ENCODE peak calls at places on chromosomes 7 and 10, in five cellular contexts. A is heart left ventricle, X is lower leg skin, G is cardiac muscle cell, U is mesothelial cell of epicardium. D is an unnamed sample.

GRCh38 chr7:3942778-3943177 is 641.7 kb downstream of the SDK1 start:
- DNase-seq in X (no peak), G (no peak), U (no peak), A (no peak), D (no peak)

GRCh38 chr7:94145602-94146001 is 141.4 kb upstream of the BET1 start:
- DNase-seq in X (no peak), A (no peak), G (peak; percentile 29), U (no peak), D (no peak)

GRCh38 chr7:81638216-81638615 is 131.6 kb downstream of the HGF start:
- DNase-seq in A (no peak), X (no peak), U (no peak), G (peak; percentile 85), D (no peak)

GRCh38 chr10:26391701-26392695 is 46.1 kb upstream of the APBB1IP start:
- DNase-seq in A (no peak), X (no peak), G (no peak), U (no peak), D (peak; percentile 63)

GRCh38 chr10:19788075-19788686 is 28.1 kb upstream of the PLXDC2 start:
- DNase-seq in U (no peak), X (peak; percentile 40), A (no peak), G (peak; percentile 82), D (no peak)

GRCh38 chr7:55050286-55050685 is 31.5 kb downstream of the EGFR start:
- DNase-seq in X (no peak), G (no peak), A (no peak), U (no peak), D (no peak)

GRCh38 chr10:108598831-108599230 is 1324.5 kb downstream of the XPNPEP1 start:
- DNase-seq in X (no peak), U (no peak), G (no peak), A (no peak), D (no peak)

GRCh38 chr10:102619281-102619981 is 24.8 kb upstream of the TRIM8 start:
- DNase-seq in G (no peak), X (no peak), U (no peak), A (no peak), D (no peak)

GRCh38 chr10:33005322-33006282 is 47.6 kb upstream of the ITGB1 start:
- DNase-seq in X (peak; percentile 58), G (peak; percentile 97), A (peak; percentile 83), U (peak; percentile 70), D (peak; percentile 87)

GRCh38 chr10:130750441-130750840 is 561.1 kb downstream of the TCERG1L start:
- DNase-seq in A (no peak), X (no peak), U (peak; percentile 3), G (no peak), D (no peak)

GRCh38 chr10:95864906-95865813 is 42.6 kb upstream of the CC2D2B start:
- DNase-seq in G (peak; percentile 90), X (peak; percentile 50), A (no peak), U (no peak), D (no peak)

GRCh38 chr7:137546671-137547070 is 203.1 kb upstream of the PTN start:
- DNase-seq in U (no peak), G (peak; percentile 42), A (no peak), X (no peak), D (no peak)

GRCh38 chr10:73965890-73966768 is 31.8 kb upstream of the VCL start:
- DNase-seq in U (peak; percentile 50), X (peak; percentile 85), G (peak; percentile 99), A (peak; percentile 87), D (no peak)

GRCh38 chr7:20607216-20607615 is 8.3 kb upstream of the ABCB5 start:
- DNase-seq in U (no peak), X (no peak), G (no peak), A (no peak), D (no peak)

GRCh38 chr7:80752954-80753353 is 114.5 kb downstream of the CD36 start:
- DNase-seq in A (no peak), G (no peak), X (no peak), U (no peak), D (no peak)

GRCh38 chr7:151411551-151411950 is 1.7 kb upstream of the WDR86 start:
- DNase-seq in G (no peak), X (no peak), A (no peak), U (no peak), D (no peak)

GRCh38 chr10:61001731-61002122 is 57.7 kb upstream of the RHOBTB1 start:
- DNase-seq in G (no peak), U (no peak), X (no peak), A (no peak), D (no peak)

GRCh38 chr7:981793-982510 is 1.0 kb upstream of the CYP2W1 start:
- DNase-seq in X (no peak), G (no peak), A (no peak), U (no peak), D (no peak)

GRCh38 chr10:84822926-84823325 is 494.5 kb downstream of the CCSER2 start:
- DNase-seq in A (no peak), G (no peak), U (no peak), X (no peak), D (no peak)

GRCh38 chr10:4543943-4544540 is 282.0 kb upstream of the AKR1E2 start:
- DNase-seq in G (no peak), U (no peak), A (no peak), X (no peak), D (no peak)

GRCh38 chr10:22103701-22104100 is 100.2 kb upstream of the DNAJC1 start:
- DNase-seq in U (no peak), A (no peak), G (peak; percentile 30), X (no peak), D (no peak)

GRCh38 chr7:3244241-3244814 is 56.7 kb upstream of the SDK1 start:
- DNase-seq in U (no peak), A (no peak), X (no peak), G (peak; percentile 30), D (no peak)

GRCh38 chr10:93916257-93917063 is 22.7 kb downstream of the SLC35G1 start:
- DNase-seq in G (peak; percentile 65), A (no peak), X (no peak), U (no peak), D (no peak)

GRCh38 chr10:72509206-72509799 is 116.6 kb downstream of the MICU1 start:
- DNase-seq in G (no peak), X (no peak), A (no peak), U (no peak), D (no peak)

GRCh38 chr7:45543470-45543869 is 30.7 kb upstream of the ADCY1 start:
- DNase-seq in X (no peak), U (no peak), A (no peak), G (no peak), D (no peak)

GRCh38 chr10:7314068-7314646 is 96.7 kb downstream of the SFMBT2 start:
- DNase-seq in U (no peak), A (no peak), X (no peak), G (no peak), D (no peak)

GRCh38 chr7:143331179-143331825 is 15.4 kb downstream of the CLCN1 start:
- DNase-seq in X (peak; percentile 26), U (no peak), A (no peak), G (peak; percentile 80), D (no peak)

GRCh38 chr7:138886501-138886917 is 88.5 kb upstream of the ATP6V0A4 start:
- DNase-seq in A (no peak), X (peak; percentile 58), G (peak; percentile 81), U (no peak), D (no peak)

GRCh38 chr7:18666107-18666728 is 170.7 kb downstream of the HDAC9 start:
- DNase-seq in U (peak; percentile 66), G (peak; percentile 84), X (peak; percentile 79), A (peak; percentile 82), D (peak; percentile 72)

GRCh38 chr7:95730493-95731280 is 41.7 kb upstream of the DYNC1I1 start:
- DNase-seq in A (no peak), G (no peak), U (no peak), X (no peak), D (no peak)

GRCh38 chr10:120456143-120456625 is 843 bp upstream of the PLPP4 start:
- DNase-seq in X (no peak), U (no peak), A (no peak), G (no peak), D (no peak)

GRCh38 chr7:105016083-105017075 is 2.4 kb downstream of the KMT2E start:
- DNase-seq in X (no peak), U (no peak), A (no peak), G (peak; percentile 49), D (no peak)

GRCh38 chr7:29309041-29309860 is 114.7 kb downstream of the CHN2 start:
- DNase-seq in A (no peak), U (no peak), G (peak; percentile 13), X (no peak), D (no peak)
- TF ChIP-seq CTCF in A (no peak), U (no peak), G (peak; percentile 33), X (no peak), D (no peak)

GRCh38 chr10:78260675-78261074 is 227.0 kb downstream of the RPS24 start:
- DNase-seq in X (no peak), G (no peak), A (no peak), U (no peak), D (no peak)

GRCh38 chr10:78255796-78256638 is 222.4 kb downstream of the RPS24 start:
- DNase-seq in X (peak; percentile 67), U (no peak), G (peak; percentile 96), A (no peak), D (peak; percentile 91)

GRCh38 chr10:78259394-78259793 is 225.7 kb downstream of the RPS24 start:
- DNase-seq in X (no peak), G (no peak), U (no peak), A (no peak), D (peak; percentile 78)

GRCh38 chr10:78260141-78260540 is 226.5 kb downstream of the RPS24 start:
- DNase-seq in A (no peak), U (no peak), G (peak; percentile 68), X (no peak), D (no peak)

GRCh38 chr10:78258303-78259030 is 224.8 kb downstream of the RPS24 start:
- DNase-seq in U (no peak), G (no peak), X (no peak), A (no peak), D (no peak)
- TF ChIP-seq CTCF in U (no peak), G (no peak), X (no peak), A (no peak), D (no peak)

DNA sequence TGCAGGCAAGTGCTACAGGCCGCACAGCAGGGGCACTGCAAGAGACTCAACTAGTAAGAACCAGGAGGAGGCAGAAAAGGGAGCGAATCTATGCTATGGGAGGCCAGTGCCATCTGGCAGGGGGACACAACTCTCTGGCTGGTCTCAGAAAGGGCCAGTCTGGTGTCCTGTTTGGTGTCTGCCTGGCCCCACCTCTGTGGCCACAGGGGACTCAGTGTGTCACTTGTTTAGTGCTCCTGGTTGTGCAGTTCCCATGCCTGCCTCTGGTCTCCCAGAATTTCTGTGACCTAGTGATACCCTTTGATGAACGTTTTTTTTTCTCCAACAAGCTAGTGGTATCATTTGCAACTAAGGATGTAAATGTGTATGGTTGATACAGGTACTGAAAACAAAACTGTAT is 59.2 kb upstream of the JCAD start:
- DNase-seq in X (no peak), A (no peak), U (no peak), G (no peak), D (no peak)
- TF ChIP-seq CTCF in X (no peak), A (no peak), U (no peak), G (no peak), D (no peak)

DNA sequence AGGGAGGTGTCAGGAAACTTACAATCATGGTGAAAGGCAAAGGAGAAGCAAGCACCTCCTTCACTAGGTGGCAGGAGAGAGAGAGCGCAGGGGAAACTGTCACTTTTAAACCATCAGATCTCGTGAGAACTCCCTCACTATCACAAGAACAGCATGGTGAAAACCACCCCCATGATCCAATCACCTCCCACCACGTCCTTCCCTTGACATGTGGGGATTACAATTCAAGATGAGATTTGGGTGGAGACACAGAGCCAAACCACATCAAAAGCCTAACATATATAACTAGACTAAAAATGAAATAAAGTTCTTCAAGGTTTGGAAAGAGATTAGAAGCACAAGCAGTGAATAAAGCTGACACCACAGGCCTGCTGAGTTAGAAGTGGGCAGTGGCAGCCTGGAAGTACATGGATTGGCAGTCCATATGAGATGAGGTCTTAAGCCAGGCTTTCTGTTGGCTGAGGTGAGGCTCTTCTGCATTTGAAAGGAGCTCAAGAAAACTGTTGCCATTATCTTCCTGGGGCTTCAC is 96.4 kb upstream of the MDFIC start:
- DNase-seq in A (no peak), U (no peak), X (no peak), G (no peak), D (no peak)
- TF ChIP-seq CTCF in A (no peak), U (no peak), X (no peak), G (no peak), D (no peak)